ENCODE peak calls at places on chromosomes 6 and 20, in seven cellular contexts. K is Calu3; Q is upper lobe of right lung; C is activated T-helper 1 cell treated with Interleukin-2 at 50 U/mL for 16 hours; O is stimulated activated CD4-positive, alpha-beta T cell treated with anti-CD3 and anti-CD28 coated beads, Interleukin-1b, Interleukin-23, amount 100 ng/mL, for 1 hour; R is EL; V is IMR-90. H is an unnamed sample.

GRCh38 chr6:142696689-142697088 is 248.3 kb downstream of the HIVEP2 start:
- DNase-seq in K (peak), R (peak), V (no peak), O (no peak), Q (peak), C (no peak), H (no peak)

GRCh38 chr6:169315830-169316614 is 62.4 kb upstream of the THBS2 start:
- DNase-seq in Q (no peak), O (no peak), C (no peak), R (no peak), K (no peak), V (no peak), H (no peak)

GRCh38 chr20:4563534-4563933 is 158.2 kb upstream of the PRND start:
- DNase-seq in V (peak), C (no peak), K (peak), R (peak), O (no peak), Q (no peak), H (no peak)

GRCh38 chr6:118668761-118669411 is 17.5 kb upstream of the CEP85L start:
- DNase-seq in O (no peak), V (peak), C (no peak), K (no peak), Q (no peak), R (peak), H (no peak)

GRCh38 chr6:30612687-30613248 is 4.3 kb downstream of the PPP1R10 start:
- DNase-seq in K (no peak), V (peak), R (peak), C (no peak), O (no peak), Q (no peak), H (no peak)

GRCh38 chr20:63937596-63937995 is 18.6 kb downstream of the UCKL1 start:
- DNase-seq in R (no peak), V (no peak), O (no peak), Q (no peak), K (no peak), C (no peak), H (no peak)

GRCh38 chr20:33783256-33783655 is 27.9 kb upstream of the CHMP4B start:
- DNase-seq in Q (no peak), O (no peak), C (no peak), K (no peak), R (no peak), V (no peak), H (no peak)

GRCh38 chr6:156028310-156029131 is 572.9 kb upstream of the NOX3 start:
- DNase-seq in R (peak), K (peak), V (no peak), Q (no peak), O (no peak), C (no peak), H (no peak)

GRCh38 chr6:127291495-127291894 is 24.8 kb downstream of the RNF146 start:
- DNase-seq in V (no peak), R (no peak), O (no peak), C (no peak), K (no peak), Q (no peak), H (no peak)